ENCODE peak calls at places on chromosome 17, in four cellular contexts. L is body of pancreas, C is upper lobe of right lung, I is left ventricle myocardium inferior. W is an unnamed sample.

GRCh38 chr17:81040791-81041337 is 5.9 kb downstream of the BAIAP2 start:
- DNase-seq in L (no peak), I (no peak), C (no peak), W (no peak)

GRCh38 chr17:9522074-9522473 is 53.5 kb downstream of the STX8 start:
- DNase-seq in C (no peak), I (no peak), L (peak; percentile 21), W (no peak)

GRCh38 chr17:57595942-57596695 is 149.0 kb downstream of the CCDC182 start:
- DNase-seq in I (no peak), C (peak; percentile 47), L (no peak), W (peak; percentile 56)

GRCh38 chr17:48624118-48624517 is 2.0 kb downstream of the HOXB9 start:
- DNase-seq in L (no peak), C (no peak), I (no peak), W (no peak)

GRCh38 chr17:74201250-74201649 is 2.2 kb upstream of the RPL38 start:
- DNase-seq in C (no peak), L (peak; percentile 58), I (no peak), W (no peak)

GRCh38 chr17:29622337-29623282 is at the start of gene CORO6:
- DNase-seq in I (peak; percentile 70), C (peak; percentile 75), L (peak; percentile 37), W (no peak)

GRCh38 chr17:72715906-72716572 is 376.4 kb downstream of the SLC39A11 start:
- DNase-seq in C (no peak), I (no peak), L (peak; percentile 55), W (no peak)

GRCh38 chr17:30827082-30827481 is 2.6 kb upstream of the CRLF3 start:
- DNase-seq in L (no peak), I (no peak), C (no peak), W (no peak)

GRCh38 chr17:40809721-40810421 is 10.1 kb upstream of the KRT28 start:
- DNase-seq in L (no peak), C (no peak), I (no peak), W (no peak)

GRCh38 chr17:43803758-43804157 is 23.5 kb downstream of the CFAP97D1 start:
- DNase-seq in I (no peak), L (no peak), C (no peak), W (no peak)

GRCh38 chr17:61218438-61218837 is 181.2 kb upstream of the TBX2 start:
- DNase-seq in C (no peak), I (no peak), L (no peak), W (no peak)

GRCh38 chr17:58284613-58285421 is 4.1 kb upstream of the MPO start:
- DNase-seq in L (no peak), C (peak; percentile 37), I (no peak), W (no peak)

GRCh38 chr17:83182620-83183063 is 103.2 kb downstream of the METRNL start:
- DNase-seq in L (peak; percentile 57), I (no peak), C (no peak), W (peak; percentile 41)

GRCh38 chr17:1137465-1137894 is 42.3 kb downstream of the ABR start:
- DNase-seq in L (peak; percentile 54), C (no peak), I (no peak), W (peak; percentile 80)

GRCh38 chr17:63772801-63773271 is 561 bp downstream of the CCDC47 start:
- DNase-seq in C (no peak), I (no peak), L (no peak), W (no peak)

DNA sequence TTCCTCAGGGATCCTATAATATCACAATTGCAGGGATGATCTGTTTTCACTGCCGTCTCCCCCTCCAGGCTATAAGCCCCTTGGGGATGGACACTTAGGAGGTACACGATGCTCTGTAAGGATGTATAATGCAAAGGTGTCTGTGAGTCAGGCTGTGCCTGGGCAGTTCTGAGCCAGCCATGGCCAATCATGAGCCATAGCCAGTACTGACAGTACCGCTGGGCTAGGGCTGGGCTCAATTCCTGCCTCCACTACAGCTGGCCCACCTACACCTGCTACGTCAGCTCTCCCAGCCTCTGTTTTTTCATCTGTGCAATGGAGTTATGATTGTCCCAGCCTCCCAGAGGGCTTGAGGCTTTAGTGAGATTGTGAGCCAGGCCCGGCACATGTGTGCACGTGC is 2.8 kb upstream of the WNT9B start:
- DNase-seq in L (no peak), C (no peak), I (no peak), W (no peak)
- H3K27me3 ChIP-seq in L (no peaks in the 10 kb centered on the region), C (peaks cover 29% of the 10 kb centered on the region), I (peaks cover 79% of the 10 kb centered on the region), W (peaks cover 30% of the 10 kb centered on the region)

GRCh38 chr17:19796457-19796856 is 48.4 kb upstream of the ALDH3A1 start:
- DNase-seq in I (no peak), L (no peak), C (no peak), W (no peak)
- H3K9me3 ChIP-seq in I (peaks cover 23% of the 10 kb centered on the region), L (no peaks in the 10 kb centered on the region), C (no peaks in the 10 kb centered on the region), W (no peaks in the 10 kb centered on the region)

GRCh38 chr17:50057521-50057991 is 1.6 kb downstream of the ITGA3 start:
- DNase-seq in L (peak; percentile 22), I (no peak), C (no peak), W (no peak)

GRCh38 chr17:50059759-50060273 is 3.9 kb downstream of the ITGA3 start:
- DNase-seq in L (no peak), C (no peak), I (no peak), W (no peak)

GRCh38 chr17:50059256-50059655 is 3.3 kb downstream of the ITGA3 start:
- DNase-seq in I (no peak), C (no peak), L (peak; percentile 66), W (no peak)

GRCh38 chr17:50056961-50057330 is 1.0 kb downstream of the ITGA3 start:
- DNase-seq in I (no peak), C (no peak), L (no peak), W (no peak)

GRCh38 chr17:50058296-50058945 is 2.5 kb downstream of the ITGA3 start:
- DNase-seq in L (no peak), I (no peak), C (no peak), W (no peak)
- H3K27me3 ChIP-seq in L (no peaks in the 10 kb centered on the region), I (no peaks in the 10 kb centered on the region), C (no peaks in the 10 kb centered on the region), W (no peaks in the 10 kb centered on the region)

GRCh38 chr17:50668025-50668837 is 33.5 kb downstream of the ABCC3 start:
- DNase-seq in C (no peak), I (no peak), L (no peak), W (no peak)
- H3K9me3 ChIP-seq in C (no peaks in the 10 kb centered on the region), I (no peaks in the 10 kb centered on the region), L (no peaks in the 10 kb centered on the region), W (no peaks in the 10 kb centered on the region)

GRCh38 chr17:77606865-77607210 is 351.7 kb upstream of the TNRC6C start:
- DNase-seq in C (no peak), L (no peak), I (no peak), W (no peak)
- H3K27me3 ChIP-seq in C (no peaks in the 10 kb centered on the region), L (no peaks in the 10 kb centered on the region), I (no peaks in the 10 kb centered on the region), W (no peaks in the 10 kb centered on the region)

GRCh38 chr17:21140911-21141310 is 14.1 kb downstream of the DHRS7B start:
- DNase-seq in I (no peak), L (no peak), C (no peak), W (no peak)

GRCh38 chr17:21149626-21150025 is 22.9 kb downstream of the DHRS7B start:
- DNase-seq in L (no peak), I (no peak), C (no peak), W (no peak)

GRCh38 chr17:21143695-21144094 is 16.9 kb downstream of the DHRS7B start:
- DNase-seq in I (no peak), C (no peak), L (no peak), W (no peak)

GRCh38 chr17:21146362-21147021 is 19.7 kb downstream of the DHRS7B start:
- DNase-seq in I (no peak), L (peak; percentile 10), C (no peak), W (no peak)
- H3K9me3 ChIP-seq in I (peaks cover 7% of the 10 kb centered on the region), L (no peaks in the 10 kb centered on the region), C (no peaks in the 10 kb centered on the region), W (no peaks in the 10 kb centered on the region)

GRCh38 chr17:79093270-79093669 is 18.6 kb downstream of the ENGASE start:
- DNase-seq in I (no peak), L (no peak), C (no peak), W (no peak)

GRCh38 chr17:79095345-79096055 is 20.9 kb downstream of the ENGASE start:
- DNase-seq in C (no peak), L (no peak), I (no peak), W (no peak)

GRCh38 chr17:79092567-79092966 is 17.9 kb downstream of the ENGASE start:
- DNase-seq in L (no peak), C (no peak), I (no peak), W (no peak)

GRCh38 chr17:79091373-79091670 is 16.7 kb downstream of the ENGASE start:
- DNase-seq in L (no peak), C (no peak), I (no peak), W (no peak)

DNA sequence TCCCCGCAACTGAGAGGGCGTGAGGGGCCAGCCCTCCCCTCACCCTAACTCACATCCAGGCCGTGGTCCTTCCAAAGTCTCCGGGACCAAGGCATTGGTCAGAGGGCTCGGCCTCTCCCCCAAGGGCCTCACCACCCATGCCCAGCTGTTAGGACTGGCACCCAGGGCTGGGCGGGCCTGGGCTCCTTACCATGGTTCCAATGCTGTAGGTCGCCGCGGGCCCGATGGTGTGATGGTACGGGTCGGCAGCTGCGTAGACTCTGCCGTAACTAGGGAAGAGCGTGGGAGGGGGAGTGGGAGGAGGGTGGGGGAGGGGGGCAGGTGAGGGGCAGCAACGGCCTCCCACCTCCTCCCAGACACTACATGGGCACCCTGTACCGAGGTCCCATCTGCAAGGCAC is 19.6 kb downstream of the ENGASE start:
- DNase-seq in I (no peak), C (no peak), L (no peak), W (no peak)
- H3K27me3 ChIP-seq in I (peaks cover 82% of the 10 kb centered on the region), C (peaks cover 77% of the 10 kb centered on the region), L (no peaks in the 10 kb centered on the region), W (peaks cover 30% of the 10 kb centered on the region)

GRCh38 chr17:41913798-41914197 is 5.0 kb downstream of the ACLY start:
- DNase-seq in L (no peak), C (no peak), I (no peak), W (no peak)

GRCh38 chr17:41909088-41909487 is 9.7 kb downstream of the ACLY start:
- DNase-seq in L (no peak), I (no peak), C (no peak), W (no peak)

GRCh38 chr17:41912925-41913324 is 5.8 kb downstream of the ACLY start:
- DNase-seq in I (no peak), L (no peak), C (no peak), W (no peak)

GRCh38 chr17:41907633-41908539 is 10.9 kb downstream of the ACLY start:
- DNase-seq in I (no peak), L (peak; percentile 82), C (no peak), W (no peak)

GRCh38 chr17:41910701-41911391 is 7.9 kb downstream of the ACLY start:
- DNase-seq in C (no peak), L (peak; percentile 36), I (no peak), W (peak; percentile 86)
- H3K9me3 ChIP-seq in C (no peaks in the 10 kb centered on the region), L (no peaks in the 10 kb centered on the region), I (no peaks in the 10 kb centered on the region), W (no peaks in the 10 kb centered on the region)

GRCh38 chr17:8076502-8077266 is 10.8 kb downstream of the ALOX12B start:
- DNase-seq in C (no peak), L (no peak), I (no peak), W (no peak)
- H3K27me3 ChIP-seq in C (peaks cover 91% of the 10 kb centered on the region), L (peaks cover 4% of the 10 kb centered on the region), I (peaks cover 98% of the 10 kb centered on the region), W (no peaks in the 10 kb centered on the region)

W was measured in RWPE2.